ENCODE peak calls at places on chromosomes 11 and 22, in six cellular contexts. E, X, W, O, J and U are unnamed samples.

GRCh38 chr22:44632823-44633478 is 69.1 kb upstream of the PRR5 start:
- DNase-seq in E (no peak), X (no peak), W (no peak), O (no peak), J (no peak), U (no peak)

GRCh38 chr11:64926689-64927088 is 2.2 kb downstream of the PPP2R5B start:
- DNase-seq in E (no peak), X (no peak), W (no peak), O (no peak), J (no peak), U (no peak)

GRCh38 chr11:121452609-121453150 is at the start of gene SORL1-AS1:
- DNase-seq in E (peak), X (no peak), W (no peak), O (peak), J (no peak), U (peak)

GRCh38 chr11:37504066-37504611 is 906.1 kb upstream of the RAG2 start:
- DNase-seq in E (no peak), X (peak), W (no peak), O (no peak), J (peak), U (no peak)

GRCh38 chr22:32331918-32332725 is 25.5 kb upstream of the RFPL3 start:
- DNase-seq in E (no peak), X (no peak), W (no peak), O (no peak), J (no peak), U (no peak)

GRCh38 chr11:65861165-65861505 is 902 bp downstream of the MUS81 start:
- DNase-seq in E (no peak), X (no peak), W (no peak), O (no peak), J (no peak), U (no peak)

GRCh38 chr22:37493979-37494378 is 7.8 kb upstream of the MFNG start:
- DNase-seq in E (no peak), X (no peak), W (no peak), O (no peak), J (no peak), U (no peak)

GRCh38 chr22:24187731-24188644 is 6.7 kb downstream of the SUSD2 start:
- DNase-seq in E (no peak), X (no peak), W (no peak), O (no peak), J (no peak), U (peak)

GRCh38 chr22:22855617-22856308 is 31.9 kb upstream of the IGLL5 start:
- DNase-seq in E (peak), X (no peak), W (peak), O (no peak), J (peak), U (peak)

GRCh38 chr11:115552151-115552550 is 47.9 kb upstream of the CADM1 start:
- DNase-seq in E (no peak), X (no peak), W (no peak), O (no peak), J (no peak), U (no peak)

GRCh38 chr22:46484861-46485595 is 52.4 kb downstream of the CELSR1 start:
- DNase-seq in E (no peak), X (no peak), W (no peak), O (peak), J (no peak), U (no peak)

GRCh38 chr11:119779195-119780071 is 50.4 kb upstream of the NECTIN1 start:
- DNase-seq in E (no peak), X (no peak), W (no peak), O (no peak), J (no peak), U (no peak)

GRCh38 chr11:109302591-109303334 is 119.2 kb upstream of the C11orf87 start:
- DNase-seq in E (no peak), X (no peak), W (no peak), O (no peak), J (no peak), U (no peak)

GRCh38 chr11:128628686-128629085 is 41.3 kb upstream of the ETS1 start:
- DNase-seq in E (no peak), X (no peak), W (no peak), O (no peak), J (no peak), U (no peak)

GRCh38 chr11:18046116-18046777 is at the start of gene TPH1:
- DNase-seq in E (no peak), X (no peak), W (peak), O (no peak), J (peak), U (no peak)

GRCh38 chr11:59418151-59418550 is 8.1 kb downstream of the OR5A2 start:
- DNase-seq in E (no peak), X (no peak), W (no peak), O (no peak), J (no peak), U (no peak)